ENCODE peak calls at places on chromosomes 7 and 10, in nine cellular contexts. R is cardiac muscle cell; E is ovary; T is heart left ventricle; C is tibial nerve; X is tibial artery; D is sigmoid colon; N is GM23338; V is CD4-positive, alpha-beta memory T cell. M is an unnamed sample. For H3K4me1, the result is how much of the 10 kb centered on the place peaks cover.

GRCh38 chr7:28473567-28474266 is 61.4 kb downstream of the CREB5 start:
- DNase-seq in C (peak), D (peak), E (no peak), V (no peak), R (no peak), X (peak), T (peak), N (no peak), M (no peak)

GRCh38 chr10:122348512-122348911 is 26.0 kb upstream of the PLEKHA1 start:
- DNase-seq in V (no peak), R (no peak), D (no peak), C (no peak), E (no peak), T (no peak), N (no peak), X (no peak), M (no peak)

GRCh38 chr10:21449288-21449966 is 76.1 kb downstream of the SKIDA1 start:
- DNase-seq in E (no peak), D (no peak), N (peak), T (no peak), C (no peak), R (no peak), X (no peak), V (no peak), M (no peak)

GRCh38 chr7:129721139-129721538 is 109.6 kb downstream of the NRF1 start:
- DNase-seq in R (no peak), X (no peak), T (no peak), V (no peak), N (no peak), D (no peak), C (no peak), E (no peak), M (no peak)

GRCh38 chr10:91680521-91680920 is 47.6 kb upstream of the PPP1R3C start:
- DNase-seq in X (no peak), T (no peak), D (no peak), V (no peak), R (no peak), E (no peak), N (no peak), C (no peak), M (no peak)

GRCh38 chr7:131747625-131748024 is 191.2 kb upstream of the PODXL start:
- DNase-seq in V (no peak), C (no peak), R (no peak), E (no peak), X (no peak), N (peak), D (no peak), T (no peak), M (no peak)

GRCh38 chr10:34141032-34141431 is 674.1 kb downstream of the PARD3 start:
- DNase-seq in C (no peak), V (no peak), D (no peak), E (no peak), N (no peak), R (no peak), X (no peak), T (no peak), M (no peak)

GRCh38 chr7:107614425-107614824 is 34.4 kb downstream of the BCAP29 start:
- DNase-seq in R (no peak), E (no peak), X (no peak), C (no peak), T (no peak), D (no peak), N (no peak), V (no peak), M (no peak)

GRCh38 chr7:2967238-2967637 is 76.4 kb downstream of the CARD11 start:
- DNase-seq in V (no peak), R (no peak), E (no peak), X (no peak), C (no peak), D (peak), N (no peak), T (no peak), M (no peak)

GRCh38 chr10:132806126-132807061 is 20.4 kb upstream of the NKX6-2 start:
- DNase-seq in N (no peak), D (peak), R (no peak), E (no peak), T (no peak), C (no peak), V (no peak), X (no peak), M (no peak)

DNA sequence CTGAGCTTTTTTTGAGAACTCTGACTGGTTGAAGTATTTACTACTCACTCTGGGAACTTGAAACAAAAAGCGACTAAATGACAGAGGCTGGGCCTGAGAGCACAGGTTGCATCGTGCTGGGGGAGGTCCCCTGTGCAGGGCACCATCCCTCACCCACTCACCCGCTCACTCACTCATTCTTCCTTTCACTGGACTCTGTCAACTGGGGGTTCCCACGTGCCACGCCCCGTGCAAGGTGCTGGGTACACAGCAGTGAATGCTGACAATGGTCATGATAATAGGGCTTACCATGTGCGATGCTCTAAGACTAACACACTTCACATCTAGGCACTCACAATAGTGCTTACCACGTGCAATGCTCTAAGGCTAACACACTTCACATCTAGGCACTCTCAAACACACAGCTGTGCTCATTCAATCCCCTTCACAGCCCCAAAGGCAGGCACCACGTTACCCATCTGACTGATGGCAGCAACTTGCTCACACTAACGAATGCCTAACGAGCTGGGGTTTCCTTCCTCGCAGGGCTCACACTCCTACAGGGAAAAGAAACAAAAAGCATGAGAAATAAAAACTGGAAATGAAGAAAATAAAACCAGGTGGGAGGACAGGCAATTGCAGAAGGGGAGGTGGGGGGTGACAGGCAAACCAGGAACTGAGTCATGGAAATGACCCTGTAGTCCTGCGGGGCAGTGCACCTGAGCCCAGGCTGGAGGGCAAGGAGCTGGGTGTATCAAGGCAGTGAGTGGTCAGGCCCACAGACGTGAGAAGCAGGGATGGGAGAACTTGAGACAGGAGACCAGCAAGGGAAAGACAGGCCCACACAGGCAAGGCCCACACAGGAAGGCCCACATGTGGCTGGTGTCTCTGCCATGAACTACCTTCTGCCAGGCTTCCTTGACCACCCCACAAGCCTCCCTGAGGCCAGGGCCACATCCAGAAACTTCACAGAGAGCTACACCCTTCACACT is 147.0 kb upstream of the FAM20C start:
- DNase-seq in X (no peak), E (peak), N (no peak), D (no peak), T (peak), R (no peak), C (peak), V (no peak), M (no peak)
- H3K4me1 ChIP-seq in X (under half), E (under half), N (under half), D (under half), T (under half), R (under half), C (under half), V (under half), M (under half)

DNA sequence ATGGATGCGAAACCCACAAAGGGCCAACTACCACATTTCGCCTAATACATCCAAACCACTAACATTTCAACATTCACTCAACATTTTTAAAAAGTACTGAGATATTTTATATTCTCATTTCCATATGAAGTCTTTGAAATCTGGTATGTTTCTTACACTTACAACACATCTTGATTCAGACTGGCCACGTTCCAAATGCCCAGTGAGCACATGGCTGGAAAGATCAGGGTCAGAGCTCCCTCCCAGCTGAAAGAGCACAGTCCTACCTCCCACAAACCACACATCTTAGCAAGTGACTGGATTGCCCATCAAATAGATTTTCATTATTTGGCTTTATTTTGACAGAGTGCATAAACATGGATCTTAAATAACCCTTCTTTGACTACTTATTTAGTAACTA is 18.9 kb downstream of the NCAPG2 start:
- DNase-seq in D (no peak), X (no peak), V (no peak), R (no peak), N (no peak), T (no peak), C (no peak), E (no peak), M (no peak)
- H3K4me1 ChIP-seq in D (under half), X (under half), V (under half), R (under half), N (under half), T (under half), C (under half), E (under half), M (under half)

DNA sequence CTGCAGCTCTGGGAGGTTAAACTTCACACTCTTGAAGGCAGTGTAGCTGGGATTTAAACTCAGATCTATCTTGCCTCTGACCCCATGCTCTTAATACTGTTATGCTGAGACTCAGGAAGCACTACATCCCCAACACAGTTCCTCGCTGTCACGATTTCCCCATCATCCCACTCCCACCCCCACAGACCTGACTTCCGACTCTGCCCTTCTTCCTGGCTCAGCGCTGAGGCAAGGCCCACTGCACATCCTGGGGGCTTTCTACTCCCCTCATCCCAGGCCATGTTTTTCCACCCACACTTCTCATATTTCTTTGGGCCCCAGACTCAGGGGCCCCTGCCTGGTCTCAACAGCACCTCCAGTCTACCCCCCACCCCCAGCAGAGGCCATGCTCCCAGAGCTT is 7.6 kb upstream of the NDST2 start:
- DNase-seq in C (no peak), E (no peak), V (no peak), X (no peak), T (no peak), N (no peak), D (no peak), R (no peak), M (no peak)
- H3K4me1 ChIP-seq in C (under half), E (under half), V (under half), X (under half), T (under half), N (under half), D (under half), R (under half), M (under half)

DNA sequence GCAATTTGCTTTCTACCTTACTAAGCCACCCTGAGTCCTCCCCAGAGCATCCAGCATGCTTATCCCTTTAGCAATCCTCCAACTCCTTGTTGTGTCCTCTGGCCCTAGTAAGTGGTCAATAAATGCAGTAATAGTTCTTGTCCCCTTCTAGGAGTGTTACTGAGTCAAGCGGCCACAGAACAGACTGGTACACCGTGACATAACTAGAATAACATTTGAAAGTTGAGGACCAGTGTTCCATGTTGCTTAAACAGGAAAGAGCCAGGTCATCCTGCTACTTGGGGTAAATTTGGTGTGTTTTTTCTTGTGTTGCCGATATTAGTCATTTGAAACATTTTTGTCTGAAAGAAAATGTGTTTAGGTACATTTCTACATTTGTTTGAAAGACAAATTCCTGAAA is 4.8 kb upstream of the CDK6 start:
- DNase-seq in R (no peak), N (no peak), C (no peak), T (no peak), X (no peak), E (no peak), D (no peak), V (no peak), M (no peak)
- H3K4me1 ChIP-seq in R (under half), N (under half), C (under half), T (under half), X (under half), E (under half), D (under half), V (under half), M (under half)

GRCh38 chr10:31966681-31967080 is 38.0 kb upstream of the ARHGAP12 start:
- DNase-seq in N (no peak), V (no peak), C (no peak), R (no peak), E (no peak), D (no peak), X (no peak), T (no peak), M (no peak)
- H3K4me1 ChIP-seq in N (under half), V (under half), C (under half), R (under half), E (under half), D (under half), X (under half), T (under half), M (under half)

DNA sequence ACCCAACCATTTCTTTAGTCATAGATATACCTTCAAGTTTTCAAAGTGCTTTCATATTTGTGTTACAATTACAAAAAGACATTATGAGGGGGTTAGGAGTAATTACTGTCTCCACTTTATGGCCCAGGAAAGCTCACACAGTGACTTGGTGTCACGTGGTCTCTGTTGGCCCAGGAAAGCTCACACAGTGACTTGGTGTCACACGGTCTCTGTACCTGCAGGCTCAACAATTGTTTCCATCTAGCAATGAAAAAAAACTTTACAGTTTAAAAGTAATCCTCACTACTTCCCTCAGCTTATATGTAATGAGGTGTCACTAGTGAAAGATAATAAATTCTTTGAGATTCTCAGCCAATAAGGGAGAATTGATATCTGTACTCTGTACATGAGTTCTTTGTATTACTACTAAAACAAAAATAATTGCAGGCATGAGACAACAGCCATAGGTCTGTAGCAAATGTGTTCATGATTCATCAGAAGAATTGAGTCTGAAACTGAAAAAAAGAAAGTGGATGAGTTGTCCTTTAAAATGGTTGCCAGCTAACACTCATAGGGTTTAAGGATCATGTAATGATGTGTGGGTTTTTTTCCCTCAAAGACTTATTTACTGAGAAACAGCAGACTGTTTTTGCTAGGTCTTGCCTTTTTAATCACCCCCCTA is 10.9 kb downstream of the OGDH start:
- DNase-seq in D (no peak), V (no peak), E (no peak), X (no peak), C (no peak), T (no peak), R (no peak), N (no peak), M (no peak)
- H3K4me1 ChIP-seq in D (under half), V (half or more), E (under half), X (under half), C (under half), T (under half), R (under half), N (under half), M (half or more)

DNA sequence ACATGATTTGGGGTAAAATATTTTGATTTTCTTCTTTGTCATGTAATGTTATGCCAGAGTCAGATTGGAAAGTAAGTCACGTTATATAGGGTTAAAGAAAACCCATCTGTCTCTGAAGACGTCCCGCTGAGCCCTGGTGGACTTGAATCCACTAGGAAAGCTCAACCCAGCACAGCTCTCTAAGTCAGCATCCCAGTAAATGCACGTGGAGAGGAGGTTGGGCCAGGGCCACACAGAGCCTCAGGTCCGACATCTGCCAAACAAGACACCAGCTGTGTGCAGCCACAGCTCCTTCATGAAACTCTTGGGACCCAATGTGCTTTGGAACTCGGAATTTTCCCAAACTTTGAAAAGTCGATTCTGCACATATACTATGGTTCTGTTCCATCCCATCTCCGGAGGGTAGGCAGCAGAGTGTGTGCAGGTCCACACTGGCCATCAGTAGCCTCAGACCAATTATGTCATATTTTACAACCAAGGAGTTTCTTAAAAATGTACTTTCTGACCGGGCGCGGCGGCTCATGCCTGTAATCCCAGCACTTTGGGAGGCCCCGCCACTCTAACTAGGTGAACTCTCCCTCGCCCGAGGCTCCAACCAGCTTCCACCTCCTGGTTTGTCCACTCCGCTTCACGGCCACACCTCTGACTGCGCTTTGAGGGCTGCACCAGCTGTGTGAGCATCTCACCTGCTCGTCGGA is 29.8 kb upstream of the DNAJB6 start:
- DNase-seq in X (no peak), D (no peak), E (no peak), R (no peak), T (no peak), N (peak), V (no peak), C (no peak), M (no peak)
- H3K4me1 ChIP-seq in X (under half), D (under half), E (under half), R (under half), T (under half), N (under half), V (under half), C (under half), M (under half)

GRCh38 chr7:70696139-70696782 is 435.7 kb upstream of the GALNT17 start:
- DNase-seq in T (no peak), R (no peak), V (no peak), C (no peak), E (no peak), N (no peak), X (no peak), D (no peak), M (no peak)
- H3K4me1 ChIP-seq in T (under half), R (under half), V (under half), C (under half), E (under half), N (under half), X (under half), D (under half), M (under half)